ENCODE peak calls at places on chromosomes 13 and 19, in six cellular contexts. H is neural progenitor cell, M is PC-3, L is HCT116, G is GM23338, F is hepatocyte. O is an unnamed sample.

GRCh38 chr13:41915096-41915495 is 45.8 kb downstream of the VWA8 start:
- DNase-seq in H (no peak), M (no peak), L (no peak), G (no peak), F (no peak), O (no peak)

GRCh38 chr19:31140717-31141116 is 208.5 kb downstream of the TSHZ3 start:
- DNase-seq in H (no peak), M (peak), L (no peak), G (no peak), F (no peak), O (no peak)

GRCh38 chr19:8393871-8394250 is 3.7 kb downstream of the RAB11B start:
- DNase-seq in H (no peak), M (no peak), L (no peak), G (no peak), F (no peak), O (no peak)

GRCh38 chr13:89324582-89324981 is 1653.4 kb downstream of the SLITRK5 start:
- DNase-seq in H (no peak), M (no peak), L (no peak), G (peak), F (no peak), O (no peak)

GRCh38 chr19:45955905-45956608 is 17.6 kb downstream of the NOVA2 start:
- DNase-seq in H (no peak), M (peak), L (peak), G (no peak), F (no peak), O (no peak)

GRCh38 chr13:98542568-98543379 is 34.1 kb downstream of the STK24 start:
- DNase-seq in H (no peak), M (no peak), L (no peak), G (no peak), F (no peak), O (no peak)

GRCh38 chr19:39878398-39878797 is 32.2 kb upstream of the FBL start:
- DNase-seq in H (no peak), M (no peak), L (no peak), G (no peak), F (no peak), O (no peak)

GRCh38 chr19:42254850-42255765 is at the start of gene ERF:
- DNase-seq in H (peak), M (peak), L (peak), G (peak), F (peak), O (peak)

GRCh38 chr13:51000576-51001260 is 91.1 kb downstream of the RNASEH2B start:
- DNase-seq in H (no peak), M (peak), L (no peak), G (no peak), F (no peak), O (no peak)

GRCh38 chr19:40358773-40359172 is 10.3 kb downstream of the PLD3 start:
- DNase-seq in H (no peak), M (no peak), L (no peak), G (no peak), F (no peak), O (peak)

GRCh38 chr13:106418556-106418955 is 116.9 kb downstream of the EFNB2 start:
- DNase-seq in H (no peak), M (peak), L (no peak), G (no peak), F (peak), O (no peak)

GRCh38 chr19:41934849-41935374 is 6.7 kb upstream of the ERFL start:
- DNase-seq in H (peak), M (peak), L (peak), G (peak), F (peak), O (peak)

GRCh38 chr13:28355822-28356371 is 139.0 kb downstream of the FLT1 start:
- DNase-seq in H (no peak), M (no peak), L (no peak), G (no peak), F (peak), O (no peak)

GRCh38 chr19:10269333-10270179 is 1.4 kb upstream of the ICAM1 start:
- DNase-seq in H (peak), M (peak), L (peak), G (peak), F (peak), O (peak)

GRCh38 chr19:41409288-41409687 is 11.7 kb downstream of the BCKDHA start:
- DNase-seq in H (no peak), M (peak), L (peak), G (no peak), F (peak), O (no peak)

GRCh38 chr13:114118763-114119123 is 13.7 kb downstream of the RASA3 start:
- DNase-seq in H (no peak), M (peak), L (no peak), G (no peak), F (peak), O (no peak)

GRCh38 chr13:31012285-31013024 is 80.0 kb downstream of the TEX26 start:
- DNase-seq in H (peak), M (peak), L (no peak), G (peak), F (no peak), O (no peak)
- TF ChIP-seq CTCF in H (peak), M (peak), L (peak), G (peak), F (peak), O (peak)

GRCh38 chr19:51607077-51607476 is 23.1 kb downstream of the SIGLEC5 start:
- DNase-seq in H (no peak), M (no peak), L (no peak), G (no peak), F (no peak), O (peak)
- TF ChIP-seq EZH2phosphoT487 in H (no peak), M (no peak), L (no peak), G (no peak), F (no peak), O (no peak)

GRCh38 chr19:50459638-50460037 is 16.7 kb upstream of the EMC10 start:
- DNase-seq in H (no peak), M (no peak), L (no peak), G (no peak), F (no peak), O (no peak)
- H3K4me3 ChIP-seq in H (no peak), M (no peak), L (no peak), G (no peak), F (no peak), O (peak)

DNA sequence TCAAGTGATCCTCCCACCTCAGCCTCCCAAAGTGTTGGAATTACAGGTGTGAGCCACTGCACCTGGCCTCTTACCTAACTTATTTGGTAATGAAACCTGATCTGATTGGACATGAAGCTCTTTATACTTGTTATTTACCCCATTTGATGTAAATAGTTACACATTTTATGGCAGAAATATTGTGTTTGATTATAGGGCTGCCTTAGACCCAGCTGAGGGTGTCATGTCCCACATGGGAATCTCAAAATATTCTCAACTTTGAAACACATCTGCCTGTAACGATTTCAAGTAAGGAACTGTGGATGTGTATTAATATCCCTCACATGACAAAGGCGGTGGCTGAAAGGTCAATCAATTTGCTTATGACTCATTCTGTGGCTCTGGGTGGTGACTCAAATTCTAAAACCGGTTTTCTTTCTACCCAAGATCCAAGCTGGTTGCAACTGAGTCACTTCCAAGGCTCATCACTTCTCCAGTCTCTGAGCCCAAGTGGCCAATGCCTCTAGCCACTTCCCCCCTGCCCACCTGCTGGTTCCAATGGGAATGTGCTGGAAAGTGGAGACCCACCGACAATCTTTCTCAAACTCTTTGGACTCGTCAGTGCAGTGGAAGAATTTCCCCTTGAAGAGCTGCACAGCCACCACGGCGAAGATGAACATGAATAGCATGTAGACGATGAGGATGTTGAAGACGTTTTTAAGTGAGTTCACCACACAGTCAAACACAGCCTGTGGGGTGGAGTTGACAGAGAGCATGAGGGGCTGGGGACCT is 110.9 kb downstream of the IER2 start:
- DNase-seq in H (no peak), M (peak), L (peak), G (no peak), F (peak), O (no peak)
- TF ChIP-seq CTCF in H (no peak), M (peak), L (peak), G (no peak), F (no peak), O (no peak)